ENCODE peak calls at places on chromosome 22, in four cellular contexts. D, H, G and I are unnamed samples. For H3K4me1, the result is how much of the 10 kb centered on the place peaks cover.

GRCh38 chr22:49825944-49826602 is 1.6 kb downstream of the BRD1 start:
- DNase-seq in D (no peak), H (no peak), G (peak), I (no peak)

GRCh38 chr22:44289429-44290171 is 23.2 kb downstream of the SHISAL1 start:
- DNase-seq in D (no peak), H (no peak), G (no peak), I (no peak)

GRCh38 chr22:18101536-18101935 is 9.1 kb upstream of the TUBA8 start:
- DNase-seq in D (no peak), H (no peak), G (no peak), I (no peak)

GRCh38 chr22:18062421-18062820 is 15.4 kb upstream of the PEX26 start:
- DNase-seq in D (no peak), H (no peak), G (no peak), I (no peak)

GRCh38 chr22:17842386-17842785 is 68.1 kb upstream of the BID start:
- DNase-seq in D (peak), H (no peak), G (peak), I (peak)

GRCh38 chr22:31400023-31400397 is 606 bp downstream of the DRG1 start:
- DNase-seq in D (no peak), H (no peak), G (no peak), I (no peak)

GRCh38 chr22:36252754-36253522 is at the start of gene APOL1:
- DNase-seq in D (peak), H (no peak), G (peak), I (peak)

GRCh38 chr22:44638966-44639739 is 62.9 kb upstream of the PRR5 start:
- DNase-seq in D (no peak), H (no peak), G (no peak), I (no peak)

GRCh38 chr22:23787910-23788309 is 1.1 kb downstream of the SMARCB1 start:
- DNase-seq in D (no peak), H (no peak), G (no peak), I (no peak)

GRCh38 chr22:50625568-50626313 is 2.2 kb downstream of the ARSA start:
- DNase-seq in D (no peak), H (no peak), G (no peak), I (no peak)

GRCh38 chr22:32123657-32124056 is 35.4 kb downstream of the C22orf42 start:
- DNase-seq in D (no peak), H (no peak), G (no peak), I (no peak)

GRCh38 chr22:50536231-50536630 is 6.4 kb upstream of the TYMP start:
- DNase-seq in D (no peak), H (no peak), G (no peak), I (no peak)

GRCh38 chr22:42714308-42714707 is 6.4 kb downstream of the A4GALT start:
- DNase-seq in D (no peak), H (no peak), G (no peak), I (no peak)

GRCh38 chr22:42711281-42711731 is 9.4 kb downstream of the A4GALT start:
- DNase-seq in D (no peak), H (no peak), G (no peak), I (no peak)

GRCh38 chr22:42714768-42715430 is 5.8 kb downstream of the A4GALT start:
- DNase-seq in D (no peak), H (no peak), G (no peak), I (no peak)

GRCh38 chr22:42708393-42708792 is 12.3 kb downstream of the A4GALT start:
- DNase-seq in D (no peak), H (no peak), G (no peak), I (no peak)

GRCh38 chr22:42711895-42712837 is 8.5 kb downstream of the A4GALT start:
- DNase-seq in D (no peak), H (no peak), G (peak), I (no peak)
- H3K4me1 ChIP-seq in D (under half), H (under half), G (under half), I (under half)

GRCh38 chr22:20106205-20106848 is 9.6 kb upstream of the RANBP1 start:
- DNase-seq in D (no peak), H (no peak), G (no peak), I (peak)

GRCh38 chr22:20107951-20108756 is 7.8 kb upstream of the RANBP1 start:
- DNase-seq in D (no peak), H (no peak), G (no peak), I (peak)

GRCh38 chr22:20106849-20107237 is 9.1 kb upstream of the RANBP1 start:
- DNase-seq in D (no peak), H (no peak), G (no peak), I (peak)

GRCh38 chr22:20108757-20109230 is 7.1 kb upstream of the RANBP1 start:
- DNase-seq in D (no peak), H (no peak), G (no peak), I (no peak)

GRCh38 chr22:20107471-20107901 is 8.4 kb upstream of the RANBP1 start:
- DNase-seq in D (no peak), H (no peak), G (no peak), I (no peak)
- TF ChIP-seq POLR2A in D (no peak), H (no peak), G (no peak), I (no peak)

GRCh38 chr22:16699336-16699735 is 106.7 kb upstream of the CCT8L2 start:
- DNase-seq in D (no peak), H (no peak), G (no peak), I (no peak)
- TF ChIP-seq CTCF in D (no peak), H (no peak), G (no peak), I (no peak)

DNA sequence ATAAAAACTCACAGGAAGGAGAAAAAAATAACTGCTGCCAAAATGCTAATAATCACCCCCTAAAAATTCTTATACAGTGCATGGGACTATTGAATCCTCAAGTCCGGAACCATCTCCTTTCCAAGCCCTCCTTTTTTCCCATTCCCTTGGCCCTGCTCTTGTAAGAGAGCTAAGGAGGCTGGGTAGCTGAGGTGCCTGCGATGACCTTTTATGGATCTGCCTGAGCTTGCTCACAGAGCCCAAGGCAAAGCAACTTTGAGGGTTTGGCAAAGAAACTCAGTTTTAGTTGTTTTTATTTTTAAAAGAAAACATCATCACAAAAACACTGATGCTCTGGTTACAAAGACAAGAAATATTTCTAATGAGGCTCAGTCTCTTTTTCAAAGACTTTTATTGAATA is 334.3 kb downstream of the TTC28 start:
- DNase-seq in D (peak), H (no peak), G (no peak), I (no peak)
- H3K4me1 ChIP-seq in D (under half), H (under half), G (under half), I (under half)

GRCh38 chr22:30144391-30144790 is 64.1 kb downstream of the HORMAD2 start:
- DNase-seq in D (no peak), H (no peak), G (no peak), I (no peak)

GRCh38 chr22:30143265-30143664 is 63.0 kb downstream of the HORMAD2 start:
- DNase-seq in D (no peak), H (no peak), G (no peak), I (no peak)

GRCh38 chr22:30140414-30140813 is 60.1 kb downstream of the HORMAD2 start:
- DNase-seq in D (no peak), H (no peak), G (no peak), I (no peak)
- TF ChIP-seq POLR2A in D (no peak), H (no peak), G (no peak), I (no peak)

GRCh38 chr22:38497869-38498268 is 8.2 kb downstream of the DDX17 start:
- DNase-seq in D (no peak), H (no peak), G (no peak), I (no peak)
- TF ChIP-seq CTCF in D (no peak), H (no peak), G (no peak), I (no peak)

DNA sequence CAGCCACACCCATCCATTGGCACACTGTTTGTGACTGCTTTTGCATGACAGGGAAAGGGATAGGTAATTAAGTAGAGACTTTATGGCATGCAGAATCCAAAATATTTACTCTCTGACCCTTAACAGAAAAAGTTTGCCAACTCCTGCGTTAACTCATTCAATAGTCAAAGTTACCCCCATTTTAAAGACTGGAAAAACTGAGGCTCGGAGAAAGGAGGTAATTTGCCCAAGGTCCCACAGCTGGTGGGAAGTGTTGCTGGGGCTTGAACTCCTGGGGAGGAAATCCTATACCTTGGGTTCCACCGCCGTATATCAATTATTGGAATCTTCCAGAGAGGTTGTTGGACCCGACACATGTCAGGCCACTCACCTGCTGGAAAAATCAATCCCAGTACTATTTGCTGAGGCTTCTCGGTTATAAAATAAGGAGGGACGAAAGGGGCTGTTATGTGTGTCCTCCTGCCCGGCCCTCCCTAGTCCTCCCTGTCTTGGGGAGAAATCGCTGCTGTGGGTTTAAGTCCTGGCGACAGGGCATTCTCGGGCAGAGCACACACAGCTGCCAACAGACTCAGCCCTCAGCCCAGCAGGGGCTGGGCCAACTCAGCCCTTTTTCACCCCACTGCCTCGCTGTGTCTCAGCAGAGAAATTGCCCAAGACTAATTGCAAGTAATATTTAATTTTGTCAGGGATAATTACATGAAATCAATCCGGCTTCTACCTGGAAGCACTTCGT is 29.8 kb downstream of the MN1 start:
- DNase-seq in D (no peak), H (no peak), G (no peak), I (no peak)
- H3K4me1 ChIP-seq in D (under half), H (under half), G (under half), I (under half)

GRCh38 chr22:41996826-41997225 is 1.8 kb upstream of the WBP2NL start:
- DNase-seq in D (no peak), H (no peak), G (no peak), I (no peak)

GRCh38 chr22:42000466-42000865 is 1.9 kb downstream of the WBP2NL start:
- DNase-seq in D (no peak), H (no peak), G (no peak), I (no peak)

GRCh38 chr22:42001706-42002105 is 3.1 kb downstream of the WBP2NL start:
- DNase-seq in D (no peak), H (no peak), G (no peak), I (no peak)

GRCh38 chr22:41998361-41999261 is at the start of gene WBP2NL:
- DNase-seq in D (peak), H (peak), G (peak), I (peak)

GRCh38 chr22:42001127-42001526 is 2.5 kb downstream of the WBP2NL start:
- DNase-seq in D (no peak), H (no peak), G (no peak), I (no peak)
- TF ChIP-seq POLR2A in D (no peak), H (no peak), G (no peak), I (no peak)

GRCh38 chr22:48320048-48320655 is 1507.5 kb downstream of the BRD1 start:
- DNase-seq in D (no peak), H (no peak), G (no peak), I (peak)

GRCh38 chr22:48320671-48321515 is 1506.8 kb downstream of the BRD1 start:
- DNase-seq in D (no peak), H (no peak), G (no peak), I (no peak)

GRCh38 chr22:48322907-48323306 is 1504.8 kb downstream of the BRD1 start:
- DNase-seq in D (no peak), H (no peak), G (no peak), I (no peak)

GRCh38 chr22:48321986-48322545 is 1505.6 kb downstream of the BRD1 start:
- DNase-seq in D (no peak), H (no peak), G (no peak), I (no peak)

GRCh38 chr22:48323746-48324145 is 1503.9 kb downstream of the BRD1 start:
- DNase-seq in D (no peak), H (no peak), G (no peak), I (no peak)
- TF ChIP-seq CTCF in D (no peak), H (no peak), G (no peak), I (no peak)